ENCODE peak calls at places on chromosomes 16 and 17, in eight cellular contexts. P is amygdala; C is substantia nigra; Z is OCI-LY7; T is naive B cell; S is CD4-positive, alpha-beta T cell; M is GF-D8; O is cardiac septum. V is an unnamed sample.

GRCh38 chr16:66750279-66751134 is 902 bp downstream of the DYNC1LI2 start:
- DNase-seq in P (no peak), C (no peak), Z (peak), T (no peak), S (no peak), M (no peak), O (no peak), V (no peak)

GRCh38 chr16:85453179-85453678 is 159.9 kb upstream of the GSE1 start:
- DNase-seq in P (no peak), C (no peak), Z (no peak), T (no peak), S (no peak), M (no peak), O (no peak), V (no peak)

GRCh38 chr17:7017827-7018200 is 5.0 kb upstream of the BCL6B start:
- DNase-seq in P (no peak), C (no peak), Z (no peak), T (no peak), S (no peak), M (no peak), O (no peak), V (peak)

GRCh38 chr17:72761431-72761830 is 331.1 kb downstream of the SLC39A11 start:
- DNase-seq in P (no peak), C (no peak), Z (no peak), T (no peak), S (no peak), M (no peak), O (no peak), V (no peak)

GRCh38 chr17:38749222-38750043 is 1.3 kb upstream of the PCGF2 start:
- DNase-seq in P (no peak), C (no peak), Z (no peak), T (no peak), S (no peak), M (no peak), O (peak), V (peak)

GRCh38 chr16:55701442-55702319 is 45.9 kb downstream of the SLC6A2 start:
- DNase-seq in P (no peak), C (peak), Z (peak), T (peak), S (peak), M (no peak), O (no peak), V (peak)

GRCh38 chr17:74569392-74570003 is 2.2 kb upstream of the CD300H start:
- DNase-seq in P (no peak), C (no peak), Z (no peak), T (no peak), S (no peak), M (peak), O (no peak), V (peak)

GRCh38 chr17:62067165-62068145 is 2.4 kb upstream of the MED13 start:
- DNase-seq in P (no peak), C (no peak), Z (no peak), T (no peak), S (no peak), M (no peak), O (no peak), V (no peak)

GRCh38 chr17:55540414-55541091 is 29.3 kb upstream of the SMIM36 start:
- DNase-seq in P (no peak), C (no peak), Z (no peak), T (no peak), S (no peak), M (no peak), O (no peak), V (no peak)

V was measured in HL-60.